ENCODE peak calls at places on chromosome 20, in seven cellular contexts. One of them, this sample, is unnamed. For H3K4me1, the result is how much of the 10 kb centered on the place peaks cover.

GRCh38 chr20:2599265-2600060 is 53.0 kb upstream of the NOP56 start:
- DNase-seq in PC-3: no peak
- DNase-seq in fibroblast of lung: no peak
- DNase-seq in GM23248: no peak
- DNase-seq in GM23338: peak
- DNase-seq in DND-41: no peak
- DNase-seq in HCT116: no peak
- DNase-seq in this sample: peak

GRCh38 chr20:7490288-7490687 is 450.0 kb downstream of the HAO1 start:
- DNase-seq in PC-3: no peak
- DNase-seq in fibroblast of lung: peak
- DNase-seq in GM23248: no peak
- DNase-seq in GM23338: no peak
- DNase-seq in DND-41: no peak
- DNase-seq in HCT116: no peak
- DNase-seq in this sample: no peak

GRCh38 chr20:19457551-19457950 is 245.1 kb downstream of the SLC24A3 start:
- DNase-seq in PC-3: no peak
- DNase-seq in fibroblast of lung: no peak
- DNase-seq in GM23248: no peak
- DNase-seq in GM23338: no peak
- DNase-seq in DND-41: no peak
- DNase-seq in HCT116: no peak
- DNase-seq in this sample: no peak

GRCh38 chr20:2539341-2539740 is 3.0 kb downstream of the TMC2 start:
- DNase-seq in PC-3: no peak
- DNase-seq in fibroblast of lung: no peak
- DNase-seq in GM23248: no peak
- DNase-seq in GM23338: no peak
- DNase-seq in DND-41: no peak
- DNase-seq in HCT116: no peak
- DNase-seq in this sample: no peak

GRCh38 chr20:5933802-5934436 is 16.4 kb downstream of the TRMT6 start:
- DNase-seq in PC-3: peak
- DNase-seq in fibroblast of lung: no peak
- DNase-seq in GM23248: no peak
- DNase-seq in GM23338: peak
- DNase-seq in DND-41: no peak
- DNase-seq in HCT116: no peak
- DNase-seq in this sample: peak

GRCh38 chr20:49252556-49253350 is 25.1 kb downstream of the ZNFX1 start:
- DNase-seq in PC-3: no peak
- DNase-seq in fibroblast of lung: no peak
- DNase-seq in GM23248: no peak
- DNase-seq in GM23338: no peak
- DNase-seq in DND-41: no peak
- DNase-seq in HCT116: no peak
- DNase-seq in this sample: no peak

GRCh38 chr20:46164166-46164565 is 46.1 kb downstream of the CD40 start:
- DNase-seq in PC-3: no peak
- DNase-seq in fibroblast of lung: no peak
- DNase-seq in GM23248: no peak
- DNase-seq in GM23338: no peak
- DNase-seq in DND-41: no peak
- DNase-seq in HCT116: no peak
- DNase-seq in this sample: peak

GRCh38 chr20:63941282-63942060 is 14.7 kb downstream of the UCKL1 start:
- DNase-seq in PC-3: peak
- DNase-seq in fibroblast of lung: no peak
- DNase-seq in GM23248: peak
- DNase-seq in GM23338: peak
- DNase-seq in DND-41: peak
- DNase-seq in HCT116: no peak
- DNase-seq in this sample: peak

GRCh38 chr20:64137598-64138031 is 26.6 kb upstream of the MYT1 start:
- DNase-seq in PC-3: no peak
- DNase-seq in fibroblast of lung: no peak
- DNase-seq in GM23248: no peak
- DNase-seq in GM23338: no peak
- DNase-seq in DND-41: no peak
- DNase-seq in HCT116: no peak
- DNase-seq in this sample: no peak

GRCh38 chr20:23362392-23363256 is 642 bp downstream of the GZF1 start:
- DNase-seq in PC-3: peak
- DNase-seq in fibroblast of lung: peak
- DNase-seq in GM23248: peak
- DNase-seq in GM23338: peak
- DNase-seq in DND-41: peak
- DNase-seq in HCT116: no peak
- DNase-seq in this sample: peak

GRCh38 chr20:18805881-18806280 is 7.7 kb upstream of the SCP2D1 start:
- DNase-seq in PC-3: peak
- DNase-seq in fibroblast of lung: no peak
- DNase-seq in GM23248: peak
- DNase-seq in GM23338: no peak
- DNase-seq in DND-41: no peak
- DNase-seq in HCT116: no peak
- DNase-seq in this sample: no peak

GRCh38 chr20:5550738-5551529 is 199.3 kb upstream of the SHLD1 start:
- DNase-seq in PC-3: no peak
- DNase-seq in fibroblast of lung: no peak
- DNase-seq in GM23248: no peak
- DNase-seq in GM23338: no peak
- DNase-seq in DND-41: no peak
- DNase-seq in HCT116: no peak
- DNase-seq in this sample: no peak

GRCh38 chr20:50930139-50931047 is 844 bp downstream of the ADNP start:
- DNase-seq in PC-3: no peak
- DNase-seq in fibroblast of lung: no peak
- DNase-seq in GM23248: peak
- DNase-seq in GM23338: no peak
- DNase-seq in DND-41: peak
- DNase-seq in HCT116: no peak
- DNase-seq in this sample: peak

GRCh38 chr20:2006452-2007381 is 12.9 kb upstream of the PDYN start:
- DNase-seq in PC-3: peak
- DNase-seq in fibroblast of lung: peak
- DNase-seq in GM23248: peak
- DNase-seq in GM23338: peak
- DNase-seq in DND-41: peak
- DNase-seq in HCT116: peak
- DNase-seq in this sample: peak

GRCh38 chr20:50038169-50038568 is 55.4 kb downstream of the SNAI1 start:
- DNase-seq in PC-3: no peak
- DNase-seq in fibroblast of lung: no peak
- DNase-seq in GM23248: no peak
- DNase-seq in GM23338: no peak
- DNase-seq in DND-41: no peak
- DNase-seq in HCT116: no peak
- DNase-seq in this sample: no peak

GRCh38 chr20:37510226-37510625 is 10.8 kb upstream of the NNAT start:
- DNase-seq in PC-3: no peak
- DNase-seq in fibroblast of lung: no peak
- DNase-seq in GM23248: no peak
- DNase-seq in GM23338: no peak
- DNase-seq in DND-41: no peak
- DNase-seq in HCT116: no peak
- DNase-seq in this sample: no peak

GRCh38 chr20:59987135-59987534 is 28.9 kb downstream of the CDH26 start:
- DNase-seq in PC-3: peak
- DNase-seq in fibroblast of lung: no peak
- DNase-seq in GM23248: no peak
- DNase-seq in GM23338: no peak
- DNase-seq in DND-41: no peak
- DNase-seq in HCT116: no peak
- DNase-seq in this sample: no peak

GRCh38 chr20:11454966-11455799 is 462.5 kb upstream of the BTBD3 start:
- DNase-seq in PC-3: peak
- DNase-seq in fibroblast of lung: peak
- DNase-seq in GM23248: peak
- DNase-seq in GM23338: no peak
- DNase-seq in DND-41: no peak
- DNase-seq in HCT116: peak
- DNase-seq in this sample: no peak

DNA sequence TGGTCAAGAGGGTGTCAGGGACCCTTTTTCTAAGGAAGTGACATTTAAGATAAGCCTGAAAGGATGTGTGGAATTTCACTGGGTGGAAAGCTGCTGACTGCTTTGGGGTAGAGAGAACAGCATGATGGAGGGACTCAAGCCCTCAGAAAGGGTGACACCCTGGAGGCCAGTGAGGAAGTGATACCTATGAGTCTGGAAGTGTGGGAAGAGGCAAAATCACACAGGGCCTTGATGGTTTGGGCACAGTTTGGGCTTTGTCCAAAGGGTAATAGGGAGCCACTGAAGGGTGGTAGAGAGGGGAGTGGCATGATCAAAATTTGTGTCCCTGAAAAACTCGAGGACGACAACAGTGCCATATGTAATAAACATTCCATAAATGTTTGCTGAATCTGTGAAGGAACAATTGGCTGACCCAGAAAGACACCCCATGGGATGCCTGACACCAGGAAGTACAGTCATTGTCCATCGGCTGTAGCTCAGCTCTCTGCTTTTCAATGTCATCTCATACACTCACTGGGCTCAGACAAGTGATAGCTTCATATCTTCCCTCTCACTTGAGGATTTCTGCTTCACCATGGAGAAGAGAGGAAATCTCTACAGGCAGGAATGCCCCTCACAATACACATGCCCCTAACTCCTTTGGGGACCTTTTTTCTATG is 21.3 kb downstream of the CASS4 start:
- DNase-seq in PC-3: no peak
- DNase-seq in fibroblast of lung: no peak
- DNase-seq in GM23248: peak
- DNase-seq in GM23338: no peak
- DNase-seq in DND-41: no peak
- DNase-seq in HCT116: no peak
- DNase-seq in this sample: no peak
- H2AFZ ChIP-seq in PC-3: no peak
- H2AFZ ChIP-seq in fibroblast of lung: no peak
- H2AFZ ChIP-seq in GM23248: peak
- H2AFZ ChIP-seq in GM23338: no peak
- H2AFZ ChIP-seq in DND-41: no peak
- H2AFZ ChIP-seq in HCT116: no peak
- H2AFZ ChIP-seq in this sample: no peak

DNA sequence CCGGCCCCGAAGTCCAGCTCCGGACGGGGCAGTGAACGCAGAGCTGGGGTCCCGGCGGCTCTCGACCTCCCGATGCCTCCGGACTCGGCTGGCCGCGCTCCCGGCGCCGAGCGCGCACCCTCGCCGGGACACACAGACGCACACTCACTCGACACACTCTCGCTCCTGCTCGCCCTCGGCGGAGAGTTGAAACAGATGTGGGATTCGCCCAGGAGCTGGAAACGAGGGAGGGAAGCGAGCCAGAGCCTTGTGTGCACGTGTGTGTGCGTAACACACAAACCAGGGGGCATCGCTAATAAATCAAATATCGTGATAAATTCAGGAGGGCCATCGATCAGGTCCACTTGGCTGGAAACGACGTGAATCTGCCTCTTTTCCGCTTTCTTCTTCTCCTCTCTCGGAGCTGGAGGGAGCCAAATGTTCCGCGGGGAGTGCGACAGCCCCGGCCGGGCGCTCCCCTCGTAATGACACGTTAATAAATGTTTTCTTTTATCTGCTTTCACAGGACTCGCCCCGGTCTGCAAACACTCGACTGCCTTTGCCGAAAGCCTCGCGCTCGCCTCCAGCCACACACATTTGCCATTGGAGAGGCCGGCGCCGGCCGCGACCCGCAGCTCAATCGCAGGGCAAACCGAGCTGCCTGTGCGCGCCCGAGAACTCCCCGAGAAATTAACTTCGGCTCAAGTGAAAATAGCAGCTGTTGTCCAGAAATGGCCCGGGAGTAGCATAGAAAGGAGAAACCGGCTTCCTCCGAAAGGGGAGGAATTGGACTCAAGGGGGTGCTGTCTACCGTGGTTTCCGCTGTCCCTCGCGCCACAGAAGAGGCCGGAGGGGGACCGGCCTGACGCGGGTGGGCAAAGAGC is 850 bp upstream of the SULF2 start:
- DNase-seq in PC-3: peak
- DNase-seq in fibroblast of lung: peak
- DNase-seq in GM23248: peak
- DNase-seq in GM23338: peak
- DNase-seq in DND-41: no peak
- DNase-seq in HCT116: peak
- DNase-seq in this sample: peak
- TF ChIP-seq EZH2 in PC-3: no peak
- TF ChIP-seq EZH2 in fibroblast of lung: peak
- TF ChIP-seq EZH2 in GM23248: peak
- TF ChIP-seq EZH2 in GM23338: peak
- TF ChIP-seq EZH2 in DND-41: no peak
- TF ChIP-seq EZH2 in HCT116: no peak
- TF ChIP-seq EZH2 in this sample: no peak

DNA sequence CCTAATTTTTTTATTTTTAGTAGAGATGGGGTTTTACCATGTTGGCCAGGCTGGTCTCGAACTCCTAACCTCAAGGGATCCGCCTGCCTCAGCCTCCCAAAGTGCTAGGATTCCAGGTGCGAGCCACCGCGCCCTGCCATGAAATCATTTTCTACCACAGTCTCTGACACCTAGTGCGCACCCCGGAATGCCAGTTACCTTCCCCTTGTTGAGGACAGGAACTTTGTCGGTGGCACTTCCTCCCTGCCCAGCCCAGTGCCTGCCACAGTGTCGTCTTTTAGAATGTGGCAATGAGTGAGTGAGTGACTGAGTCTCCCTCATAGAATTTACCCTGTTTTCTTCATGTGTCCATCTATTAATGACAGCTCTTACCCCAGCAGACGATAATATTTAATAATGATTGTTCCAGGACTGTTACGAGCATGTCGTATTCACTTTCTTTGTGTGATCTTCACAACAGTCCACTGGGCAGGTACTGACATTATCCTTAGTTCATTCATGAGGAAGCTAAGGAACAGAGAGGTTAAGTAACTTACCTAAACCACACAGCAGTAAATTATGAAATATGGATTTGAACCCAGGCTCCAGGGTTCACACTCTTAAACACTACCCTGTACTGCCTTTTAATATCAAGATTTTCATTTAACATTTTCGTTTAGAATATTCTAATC is 1.8 kb downstream of the OSBPL2 start:
- DNase-seq in PC-3: no peak
- DNase-seq in fibroblast of lung: no peak
- DNase-seq in GM23248: no peak
- DNase-seq in GM23338: no peak
- DNase-seq in DND-41: no peak
- DNase-seq in HCT116: no peak
- DNase-seq in this sample: no peak
- H3K4me1 ChIP-seq in PC-3: under half
- H3K4me1 ChIP-seq in fibroblast of lung: under half
- H3K4me1 ChIP-seq in GM23248: under half
- H3K4me1 ChIP-seq in GM23338: under half
- H3K4me1 ChIP-seq in DND-41: under half
- H3K4me1 ChIP-seq in HCT116: under half
- H3K4me1 ChIP-seq in this sample: under half

DNA sequence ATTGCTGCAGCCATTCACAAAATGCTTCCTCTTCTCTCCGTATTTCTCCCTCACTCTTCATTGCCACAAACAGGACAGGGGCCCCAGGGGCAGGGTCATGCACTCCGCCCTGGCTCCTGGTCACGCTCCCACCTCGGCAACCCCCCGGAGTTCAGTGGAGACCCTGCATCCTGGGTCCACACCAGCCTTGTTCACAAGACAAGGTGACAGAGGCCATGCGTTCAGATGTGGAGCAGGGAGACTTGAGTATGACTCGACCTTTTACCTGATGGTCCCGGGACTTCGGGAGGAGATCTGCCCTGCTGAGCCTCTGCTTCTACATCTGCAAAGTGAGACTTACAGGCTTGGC is 49.4 kb downstream of the ANKRD60 start:
- DNase-seq in PC-3: no peak
- DNase-seq in fibroblast of lung: no peak
- DNase-seq in GM23248: no peak
- DNase-seq in GM23338: no peak
- DNase-seq in DND-41: no peak
- DNase-seq in HCT116: no peak
- DNase-seq in this sample: no peak
- H2AFZ ChIP-seq in PC-3: peak
- H2AFZ ChIP-seq in fibroblast of lung: peak
- H2AFZ ChIP-seq in GM23248: peak
- H2AFZ ChIP-seq in GM23338: peak
- H2AFZ ChIP-seq in DND-41: no peak
- H2AFZ ChIP-seq in HCT116: peak
- H2AFZ ChIP-seq in this sample: peak